ENCODE peak calls at places on chromosomes 13 and 19, in five cellular contexts. One of them, this sample, is unnamed.

GRCh38 chr13:107680115-107680514 is 535.2 kb downstream of the LIG4 start:
- DNase-seq in endothelial cell of umbilical vein: peak; percentile 4
- DNase-seq in sigmoid colon: no peak
- DNase-seq in CD8-positive, alpha-beta T cell: no peak
- DNase-seq in tibial artery: no peak
- DNase-seq in this sample: no peak

GRCh38 chr19:56015756-56016155 is 29.2 kb downstream of the NLRP5 start:
- DNase-seq in CD8-positive, alpha-beta T cell: no peak
- DNase-seq in sigmoid colon: no peak
- DNase-seq in endothelial cell of umbilical vein: no peak
- DNase-seq in tibial artery: no peak
- DNase-seq in this sample: no peak

GRCh38 chr13:99982021-99982740 is 597 bp downstream of the ZIC2 start:
- DNase-seq in endothelial cell of umbilical vein: no peak
- DNase-seq in sigmoid colon: no peak
- DNase-seq in tibial artery: no peak
- DNase-seq in CD8-positive, alpha-beta T cell: peak; percentile 57
- DNase-seq in this sample: no peak

GRCh38 chr19:33905473-33905936 is 108.8 kb downstream of the KCTD15 start:
- DNase-seq in tibial artery: no peak
- DNase-seq in endothelial cell of umbilical vein: peak; percentile 51
- DNase-seq in CD8-positive, alpha-beta T cell: no peak
- DNase-seq in sigmoid colon: no peak
- DNase-seq in this sample: no peak

GRCh38 chr19:41965127-41965526 is 6.0 kb upstream of the RABAC1 start:
- DNase-seq in CD8-positive, alpha-beta T cell: no peak
- DNase-seq in sigmoid colon: no peak
- DNase-seq in endothelial cell of umbilical vein: no peak
- DNase-seq in tibial artery: no peak
- DNase-seq in this sample: no peak

GRCh38 chr19:4152241-4152998 is 1.0 kb upstream of the CREB3L3 start:
- DNase-seq in endothelial cell of umbilical vein: no peak
- DNase-seq in tibial artery: no peak
- DNase-seq in CD8-positive, alpha-beta T cell: no peak
- DNase-seq in sigmoid colon: no peak
- DNase-seq in this sample: no peak

GRCh38 chr19:38736413-38737280 is 7.6 kb downstream of the CAPN12 start:
- DNase-seq in tibial artery: no peak
- DNase-seq in sigmoid colon: peak; percentile 71
- DNase-seq in endothelial cell of umbilical vein: no peak
- DNase-seq in CD8-positive, alpha-beta T cell: peak; percentile 67
- DNase-seq in this sample: no peak

GRCh38 chr19:30719189-30719990 is 347.2 kb downstream of the ZNF536 start:
- DNase-seq in tibial artery: no peak
- DNase-seq in endothelial cell of umbilical vein: no peak
- DNase-seq in CD8-positive, alpha-beta T cell: no peak
- DNase-seq in sigmoid colon: peak; percentile 85
- DNase-seq in this sample: no peak

GRCh38 chr13:48318014-48318713 is 14.6 kb downstream of the RB1 start:
- DNase-seq in CD8-positive, alpha-beta T cell: no peak
- DNase-seq in sigmoid colon: peak; percentile 66
- DNase-seq in endothelial cell of umbilical vein: no peak
- DNase-seq in tibial artery: no peak
- DNase-seq in this sample: no peak

GRCh38 chr13:25171517-25172302 is at the start of gene AMER2:
- DNase-seq in endothelial cell of umbilical vein: peak; percentile 21
- DNase-seq in CD8-positive, alpha-beta T cell: no peak
- DNase-seq in tibial artery: no peak
- DNase-seq in sigmoid colon: peak; percentile 79
- DNase-seq in this sample: no peak

GRCh38 chr13:98766716-98767115 is 14.2 kb upstream of the SLC15A1 start:
- DNase-seq in sigmoid colon: no peak
- DNase-seq in tibial artery: no peak
- DNase-seq in CD8-positive, alpha-beta T cell: no peak
- DNase-seq in endothelial cell of umbilical vein: no peak
- DNase-seq in this sample: no peak

GRCh38 chr13:19587635-19588300 is 26.4 kb upstream of the TPTE2 start:
- DNase-seq in sigmoid colon: no peak
- DNase-seq in CD8-positive, alpha-beta T cell: no peak
- DNase-seq in endothelial cell of umbilical vein: peak; percentile 51
- DNase-seq in tibial artery: no peak
- DNase-seq in this sample: no peak

GRCh38 chr19:9808855-9809646 is 9.8 kb downstream of the FBXL12 start:
- DNase-seq in sigmoid colon: no peak
- DNase-seq in CD8-positive, alpha-beta T cell: peak; percentile 71
- DNase-seq in endothelial cell of umbilical vein: no peak
- DNase-seq in tibial artery: no peak
- DNase-seq in this sample: no peak

DNA sequence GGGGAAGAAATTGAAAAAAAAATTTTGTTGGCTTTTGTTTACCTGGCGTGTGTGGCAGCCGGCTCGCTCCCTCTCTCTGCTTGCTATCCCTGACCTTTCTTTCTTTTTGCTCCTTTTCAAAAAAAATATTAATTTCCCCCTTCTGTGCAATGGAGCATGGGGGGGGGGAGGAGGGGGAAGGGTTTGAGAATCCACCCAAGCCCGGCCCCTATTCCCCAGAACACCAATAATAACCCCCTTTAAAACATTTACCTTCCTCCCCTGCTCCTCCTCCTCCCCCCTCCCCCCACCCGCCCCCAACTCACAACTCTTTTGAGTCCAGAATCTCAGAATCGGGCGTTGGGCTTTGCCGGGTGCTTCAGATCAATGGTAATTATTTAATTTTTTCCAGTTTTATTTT is 28.4 kb downstream of the NFIX start:
- DNase-seq in endothelial cell of umbilical vein: no peak
- DNase-seq in CD8-positive, alpha-beta T cell: no peak
- DNase-seq in sigmoid colon: no peak
- DNase-seq in tibial artery: no peak
- DNase-seq in this sample: no peak
- H3K4me1 ChIP-seq in endothelial cell of umbilical vein: peaks cover 48% of the 10 kb centered on the region
- H3K4me1 ChIP-seq in CD8-positive, alpha-beta T cell: peaks cover 16% of the 10 kb centered on the region
- H3K4me1 ChIP-seq in sigmoid colon: no peaks in the 10 kb centered on the region
- H3K4me1 ChIP-seq in tibial artery: peaks cover 94% of the 10 kb centered on the region
- H3K4me1 ChIP-seq in this sample: peaks cover 82% of the 10 kb centered on the region

DNA sequence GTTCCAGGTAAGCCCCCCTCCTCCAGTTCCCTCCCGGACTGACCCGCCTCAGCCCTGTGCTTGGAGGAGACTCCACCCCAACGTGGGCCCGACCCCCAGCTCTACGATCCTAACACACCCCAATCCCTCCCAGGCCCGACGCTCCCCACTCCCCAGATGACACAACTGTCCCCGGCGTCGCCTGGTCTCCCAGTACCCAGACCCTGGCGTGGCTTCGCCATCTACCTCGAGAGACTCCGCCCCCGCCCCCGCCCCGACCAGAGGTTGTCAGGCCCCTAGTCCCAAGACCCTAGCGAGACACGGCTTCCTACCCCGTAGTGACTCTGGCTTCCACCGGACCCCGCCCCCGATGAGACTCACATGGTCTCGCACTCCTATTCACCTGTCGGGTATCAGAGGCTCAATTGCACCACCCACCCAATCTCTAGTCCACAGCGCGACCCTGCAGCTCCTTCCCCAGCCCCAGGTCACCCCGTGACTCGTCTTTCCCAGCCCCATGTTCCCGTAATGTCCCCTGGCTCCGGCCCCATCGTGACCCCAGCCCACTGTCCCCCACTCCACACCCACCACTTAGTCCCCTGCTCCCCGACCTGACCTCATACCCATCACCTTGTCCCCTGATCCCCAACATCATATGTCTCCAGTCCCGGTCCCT is 2.9 kb downstream of the CD37 start:
- DNase-seq in CD8-positive, alpha-beta T cell: no peak
- DNase-seq in endothelial cell of umbilical vein: no peak
- DNase-seq in tibial artery: peak; percentile 67
- DNase-seq in sigmoid colon: no peak
- DNase-seq in this sample: no peak
- H3K4me1 ChIP-seq in CD8-positive, alpha-beta T cell: peaks cover 47% of the 10 kb centered on the region
- H3K4me1 ChIP-seq in endothelial cell of umbilical vein: peaks cover 20% of the 10 kb centered on the region
- H3K4me1 ChIP-seq in tibial artery: peaks cover 29% of the 10 kb centered on the region
- H3K4me1 ChIP-seq in sigmoid colon: no peaks in the 10 kb centered on the region
- H3K4me1 ChIP-seq in this sample: peaks cover 3% of the 10 kb centered on the region

GRCh38 chr13:45416521-45417125 is 1.6 kb downstream of the SLC25A30 start:
- DNase-seq in endothelial cell of umbilical vein: peak; percentile 51
- DNase-seq in sigmoid colon: no peak
- DNase-seq in CD8-positive, alpha-beta T cell: no peak
- DNase-seq in tibial artery: no peak
- DNase-seq in this sample: no peak

GRCh38 chr13:45415112-45415511 is 3.1 kb downstream of the SLC25A30 start:
- DNase-seq in sigmoid colon: no peak
- DNase-seq in tibial artery: no peak
- DNase-seq in endothelial cell of umbilical vein: no peak
- DNase-seq in CD8-positive, alpha-beta T cell: no peak
- DNase-seq in this sample: no peak

GRCh38 chr13:45413826-45414312 is 4.3 kb downstream of the SLC25A30 start:
- DNase-seq in tibial artery: no peak
- DNase-seq in CD8-positive, alpha-beta T cell: no peak
- DNase-seq in endothelial cell of umbilical vein: peak; percentile 59
- DNase-seq in sigmoid colon: no peak
- DNase-seq in this sample: no peak

GRCh38 chr13:45419945-45420344 is 1.8 kb upstream of the SLC25A30 start:
- DNase-seq in CD8-positive, alpha-beta T cell: peak; percentile 36
- DNase-seq in endothelial cell of umbilical vein: no peak
- DNase-seq in tibial artery: no peak
- DNase-seq in sigmoid colon: no peak
- DNase-seq in this sample: no peak

DNA sequence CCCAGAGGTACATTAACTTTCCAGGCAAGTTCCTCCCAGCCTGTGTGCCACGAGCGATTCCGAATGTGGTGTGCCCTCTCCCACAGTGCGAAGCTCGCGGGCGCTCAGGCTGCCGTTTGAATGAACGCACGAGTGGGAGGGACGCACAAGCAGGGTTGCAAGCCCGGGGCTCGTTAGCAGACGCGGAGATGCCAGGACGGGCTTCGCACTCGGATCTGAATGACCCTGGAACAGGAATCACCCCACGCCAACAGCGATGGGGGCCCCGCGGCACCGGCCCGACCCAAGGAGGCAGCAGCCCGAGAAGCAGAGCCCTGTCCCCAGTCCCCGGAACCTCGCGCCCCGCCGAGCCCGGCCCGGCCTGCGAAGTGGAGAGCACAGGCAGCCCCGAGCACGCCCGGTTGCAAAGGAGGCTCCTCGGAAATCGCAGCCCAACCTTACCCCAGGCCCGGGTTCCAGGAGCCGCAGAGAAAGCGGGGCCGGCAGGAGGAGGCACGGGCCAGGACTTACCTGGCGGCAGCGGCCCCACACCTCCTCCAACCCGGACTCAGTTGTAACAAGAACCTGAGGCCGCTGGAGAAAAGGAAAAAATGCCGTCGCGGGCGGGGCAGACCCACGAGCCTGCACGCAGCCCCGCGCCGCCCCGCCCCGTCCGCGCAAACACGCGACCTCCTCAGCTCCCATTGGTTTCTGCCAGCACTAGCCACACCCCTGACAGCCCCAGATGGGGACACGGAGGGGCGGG is at the start of gene SLC25A30:
- DNase-seq in CD8-positive, alpha-beta T cell: peak; percentile 91
- DNase-seq in endothelial cell of umbilical vein: peak; percentile 94
- DNase-seq in sigmoid colon: peak; percentile 98
- DNase-seq in tibial artery: peak; percentile 97
- DNase-seq in this sample: no peak
- H3K4me1 ChIP-seq in CD8-positive, alpha-beta T cell: peaks cover 24% of the 10 kb centered on the region
- H3K4me1 ChIP-seq in endothelial cell of umbilical vein: peaks cover 24% of the 10 kb centered on the region
- H3K4me1 ChIP-seq in sigmoid colon: no peaks in the 10 kb centered on the region
- H3K4me1 ChIP-seq in tibial artery: peaks cover 34% of the 10 kb centered on the region
- H3K4me1 ChIP-seq in this sample: peaks cover 20% of the 10 kb centered on the region

GRCh38 chr13:77329133-77330008 is 2.5 kb upstream of the MYCBP2 start:
- DNase-seq in endothelial cell of umbilical vein: peak; percentile 94
- DNase-seq in tibial artery: peak; percentile 92
- DNase-seq in CD8-positive, alpha-beta T cell: peak; percentile 91
- DNase-seq in sigmoid colon: peak; percentile 88
- DNase-seq in this sample: peak; percentile 77

GRCh38 chr13:77325371-77325941 is 1.4 kb downstream of the MYCBP2 start:
- DNase-seq in CD8-positive, alpha-beta T cell: no peak
- DNase-seq in sigmoid colon: no peak
- DNase-seq in endothelial cell of umbilical vein: peak; percentile 51
- DNase-seq in tibial artery: no peak
- DNase-seq in this sample: no peak

GRCh38 chr13:77328819-77329132 is 1.9 kb upstream of the MYCBP2 start:
- DNase-seq in sigmoid colon: no peak
- DNase-seq in CD8-positive, alpha-beta T cell: no peak
- DNase-seq in tibial artery: no peak
- DNase-seq in endothelial cell of umbilical vein: no peak
- DNase-seq in this sample: no peak

GRCh38 chr13:77330009-77330471 is 3.1 kb upstream of the MYCBP2 start:
- DNase-seq in tibial artery: no peak
- DNase-seq in CD8-positive, alpha-beta T cell: no peak
- DNase-seq in sigmoid colon: no peak
- DNase-seq in endothelial cell of umbilical vein: peak; percentile 75
- DNase-seq in this sample: no peak

DNA sequence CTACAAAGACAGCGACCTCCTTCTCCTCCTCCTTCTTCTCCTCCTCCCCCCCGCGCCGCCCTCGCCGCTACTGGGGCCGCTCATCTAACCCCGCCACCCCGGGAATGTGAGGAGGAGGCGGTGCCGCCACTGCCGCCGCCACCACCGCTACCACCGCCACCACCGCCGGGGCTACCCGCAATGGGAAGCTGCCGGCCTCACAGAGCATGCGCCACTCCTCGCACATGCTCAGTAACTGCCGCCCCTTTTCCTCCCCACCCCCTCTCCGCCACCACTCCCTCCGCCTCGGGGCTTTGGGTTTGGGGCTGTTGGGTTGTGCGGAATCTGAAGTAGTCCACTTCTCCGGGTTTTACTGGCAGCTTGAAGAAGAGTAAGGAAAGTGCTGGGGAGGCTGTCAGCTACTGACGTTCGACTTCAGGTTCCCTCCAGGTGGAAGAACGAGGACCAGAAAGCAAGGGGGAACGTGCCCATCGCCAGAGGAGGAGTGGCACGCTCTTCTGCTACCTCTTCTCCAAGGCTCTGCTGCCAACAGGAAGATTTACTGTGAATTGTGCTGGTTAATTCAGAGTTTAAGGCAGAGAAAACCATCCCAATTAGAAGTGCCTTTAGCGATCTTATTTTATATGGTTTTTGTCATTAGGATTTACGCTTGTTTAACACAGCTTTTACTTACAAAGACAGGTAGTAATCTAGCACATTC is at the start of gene MYCBP2:
- DNase-seq in sigmoid colon: peak; percentile 98
- DNase-seq in tibial artery: peak; percentile 99
- DNase-seq in endothelial cell of umbilical vein: peak; percentile 99
- DNase-seq in CD8-positive, alpha-beta T cell: peak; percentile 98
- DNase-seq in this sample: peak; percentile 95
- H3K4me1 ChIP-seq in sigmoid colon: peaks cover 3% of the 10 kb centered on the region
- H3K4me1 ChIP-seq in tibial artery: peaks cover 54% of the 10 kb centered on the region
- H3K4me1 ChIP-seq in endothelial cell of umbilical vein: peaks cover 31% of the 10 kb centered on the region
- H3K4me1 ChIP-seq in CD8-positive, alpha-beta T cell: peaks cover 65% of the 10 kb centered on the region
- H3K4me1 ChIP-seq in this sample: peaks cover 34% of the 10 kb centered on the region

DNA sequence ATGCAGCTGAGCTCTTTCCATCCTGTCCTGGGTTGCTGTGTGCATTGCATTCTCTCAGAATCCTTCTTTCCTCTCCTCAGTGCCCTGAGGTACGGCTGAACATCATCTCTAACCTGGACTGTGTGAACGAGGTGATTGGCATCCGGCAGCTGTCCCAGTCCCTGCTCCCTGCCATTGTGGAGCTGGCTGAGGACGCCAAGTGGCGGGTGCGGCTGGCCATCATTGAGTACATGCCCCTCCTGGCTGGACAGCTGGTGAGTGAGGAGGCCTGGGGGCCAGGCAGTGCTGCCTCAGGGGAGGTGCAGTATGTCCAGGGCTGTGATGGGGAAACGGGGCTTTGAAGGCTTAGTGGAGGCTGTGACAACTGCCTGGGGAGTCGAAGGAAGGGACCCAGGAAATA is 29.8 kb downstream of the PPP2R1A start:
- DNase-seq in tibial artery: peak; percentile 56
- DNase-seq in CD8-positive, alpha-beta T cell: no peak
- DNase-seq in sigmoid colon: no peak
- DNase-seq in endothelial cell of umbilical vein: no peak
- DNase-seq in this sample: no peak
- H3K4me1 ChIP-seq in tibial artery: no peaks in the 10 kb centered on the region
- H3K4me1 ChIP-seq in CD8-positive, alpha-beta T cell: no peaks in the 10 kb centered on the region
- H3K4me1 ChIP-seq in sigmoid colon: no peaks in the 10 kb centered on the region
- H3K4me1 ChIP-seq in endothelial cell of umbilical vein: no peaks in the 10 kb centered on the region
- H3K4me1 ChIP-seq in this sample: no peaks in the 10 kb centered on the region

This sample was measured in keratinocyte.